ENCODE peak calls at places on chromosomes 12 and 14, in seven cellular contexts. O is activated CD4-positive, alpha-beta memory T cell treated with anti-CD3 and anti-CD28 coated beads for 36 hours; V is activated naive CD4-positive, alpha-beta T cell treated with anti-CD3 and anti-CD28 coated beads, Interleukin-2, amount 10 ng/mL, durations not matched to agents 7 days and 5 days; I is endothelial cell; W is nephron progenitor cell; T is Right ventricle myocardium superior; L is PC-3. A is an unnamed sample.

GRCh38 chr12:92467886-92468285 is 234.9 kb upstream of the PLEKHG7 start:
- DNase-seq in O (no peak), I (no peak), W (no peak), V (no peak), L (peak), T (no peak), A (peak)

GRCh38 chr12:121794532-121795028 is 1.1 kb upstream of the RHOF start:
- DNase-seq in T (no peak), V (no peak), O (peak), L (no peak), I (no peak), W (no peak), A (no peak)

GRCh38 chr12:92056290-92056689 is 89.4 kb downstream of the BTG1 start:
- DNase-seq in L (peak), T (no peak), V (no peak), I (no peak), W (no peak), O (no peak), A (no peak)

GRCh38 chr12:52041695-52042123 is 9.5 kb upstream of the NR4A1 start:
- DNase-seq in I (no peak), T (peak), L (no peak), V (peak), W (no peak), O (peak), A (peak)

GRCh38 chr14:49546766-49547165 is 39.4 kb downstream of the RPS29 start:
- DNase-seq in I (no peak), L (peak), O (no peak), V (no peak), W (no peak), T (no peak), A (no peak)

GRCh38 chr12:104686196-104686595 is 229.4 kb downstream of the CHST11 start:
- DNase-seq in V (no peak), L (peak), O (peak), T (no peak), I (no peak), W (no peak), A (no peak)

GRCh38 chr14:67622675-67623074 is 3.0 kb downstream of the ARG2 start:
- DNase-seq in L (peak), I (peak), W (peak), T (no peak), V (no peak), O (peak), A (no peak)

GRCh38 chr14:70886421-70887206 is 20.6 kb upstream of the PCNX1 start:
- DNase-seq in L (no peak), O (peak), W (no peak), T (no peak), V (peak), I (no peak), A (no peak)

GRCh38 chr12:46770501-46771183 is 55.2 kb downstream of the SLC38A4 start:
- DNase-seq in L (peak), O (no peak), T (no peak), I (no peak), W (peak), V (no peak), A (peak)

GRCh38 chr14:30808576-30808975 is 65.8 kb upstream of the COCH start:
- DNase-seq in I (no peak), L (peak), T (no peak), V (no peak), W (no peak), O (no peak), A (no peak)

GRCh38 chr14:105473677-105474477 is 744 bp upstream of the CRIP2 start:
- DNase-seq in I (peak), T (peak), L (peak), V (peak), W (peak), O (peak), A (peak)

A was measured in SJCRH30.